ENCODE peak calls at places on chromosomes 5 and 9, in four cellular contexts. O is uterus; N is NCI-H1105; R is stimulated activated CD8-positive, alpha-beta memory T cell treated with anti-CD3 and anti-CD28 coated beads, Interleukin-7, amount 100 ng/mL, for 24 hours. D is an unnamed sample.

GRCh38 chr9:126147620-126148522 is 178.8 kb upstream of the MVB12B start:
- DNase-seq in N (no peak), O (no peak), R (no peak), D (no peak)

GRCh38 chr5:73825219-73825618 is 199.2 kb downstream of the ARHGEF28 start:
- DNase-seq in R (no peak), N (no peak), O (no peak), D (no peak)

GRCh38 chr9:120152295-120152694 is 427.7 kb downstream of the CDK5RAP2 start:
- DNase-seq in R (no peak), O (no peak), N (no peak), D (no peak)

GRCh38 chr9:73178044-73178443 is 26.4 kb downstream of the ANXA1 start:
- DNase-seq in N (no peak), R (no peak), O (no peak), D (no peak)

GRCh38 chr9:91146391-91147019 is 215.2 kb downstream of the AUH start:
- DNase-seq in O (no peak), R (no peak), N (no peak), D (no peak)

GRCh38 chr5:160520609-160521391 is 99.1 kb downstream of the PTTG1 start:
- DNase-seq in O (no peak), R (no peak), N (no peak), D (no peak)

GRCh38 chr9:2359821-2360220 is 261.8 kb upstream of the VLDLR start:
- DNase-seq in O (no peak), R (no peak), N (no peak), D (no peak)

GRCh38 chr5:124605516-124605915 is 140.9 kb downstream of the ZNF608 start:
- DNase-seq in N (no peak), R (no peak), O (peak; percentile 40), D (no peak)

GRCh38 chr5:115859378-115859777 is 17.6 kb downstream of the AP3S1 start:
- DNase-seq in N (no peak), O (no peak), R (no peak), D (no peak)

GRCh38 chr5:168969341-168969863 is 331.5 kb downstream of the SLIT3 start:
- DNase-seq in R (no peak), O (no peak), N (no peak), D (no peak)

GRCh38 chr9:135971892-135972291 is 10.7 kb upstream of the UBAC1 start:
- DNase-seq in R (no peak), N (no peak), O (no peak), D (peak; percentile 49)

GRCh38 chr5:112693301-112693700 is 44.4 kb upstream of the APC start:
- DNase-seq in O (no peak), N (no peak), R (no peak), D (no peak)

GRCh38 chr5:79938468-79938867 is 52.6 kb downstream of the MTX3 start:
- DNase-seq in O (no peak), R (no peak), N (no peak), D (no peak)

GRCh38 chr5:110716247-110717245 is 9.9 kb downstream of the TMEM232 start:
- DNase-seq in R (no peak), O (no peak), N (no peak), D (no peak)

D was measured in NCI-H510A.